ENCODE peak calls at places on chromosome 9, in five cellular contexts. One of them, this sample, is unnamed.
A peak's percentile ranks its signal among the peaks of the same experiment; 100 is the strongest.

GRCh38 chr9:97593960-97594359 is 39.2 kb downstream of the TSTD2 start:
- DNase-seq in gastrocnemius medialis: no peak
- DNase-seq in lower leg skin: no peak
- DNase-seq in Peyer's patch: no peak
- DNase-seq in uterus: no peak
- DNase-seq in this sample: no peak

GRCh38 chr9:35907732-35908483 is 1.4 kb upstream of the SPAAR start:
- DNase-seq in gastrocnemius medialis: peak; percentile 58
- DNase-seq in lower leg skin: peak; percentile 93
- DNase-seq in Peyer's patch: peak; percentile 75
- DNase-seq in uterus: peak; percentile 88
- DNase-seq in this sample: no peak

GRCh38 chr9:134477342-134477925 is 151.2 kb downstream of the RXRA start:
- DNase-seq in gastrocnemius medialis: no peak
- DNase-seq in lower leg skin: no peak
- DNase-seq in Peyer's patch: no peak
- DNase-seq in uterus: peak; percentile 18
- DNase-seq in this sample: no peak

GRCh38 chr9:90287567-90288274 is 354.9 kb downstream of the DIRAS2 start:
- DNase-seq in gastrocnemius medialis: no peak
- DNase-seq in lower leg skin: no peak
- DNase-seq in Peyer's patch: no peak
- DNase-seq in uterus: no peak
- DNase-seq in this sample: no peak

GRCh38 chr9:86126998-86127972 is 27.9 kb upstream of the GOLM1 start:
- DNase-seq in gastrocnemius medialis: peak; percentile 83
- DNase-seq in lower leg skin: peak; percentile 78
- DNase-seq in Peyer's patch: peak; percentile 85
- DNase-seq in uterus: no peak
- DNase-seq in this sample: no peak

GRCh38 chr9:122122903-122123632 is 30.0 kb upstream of the TTLL11 start:
- DNase-seq in gastrocnemius medialis: peak; percentile 30
- DNase-seq in lower leg skin: peak; percentile 95
- DNase-seq in Peyer's patch: peak; percentile 74
- DNase-seq in uterus: peak; percentile 64
- DNase-seq in this sample: no peak

GRCh38 chr9:72362680-72363139 is 2.3 kb downstream of the ZFAND5 start:
- DNase-seq in gastrocnemius medialis: peak; percentile 93
- DNase-seq in lower leg skin: peak; percentile 90
- DNase-seq in Peyer's patch: no peak
- DNase-seq in uterus: peak; percentile 71
- DNase-seq in this sample: no peak

GRCh38 chr9:116027511-116027910 is 126.1 kb upstream of the PAPPA start:
- DNase-seq in gastrocnemius medialis: no peak
- DNase-seq in lower leg skin: no peak
- DNase-seq in Peyer's patch: no peak
- DNase-seq in uterus: no peak
- DNase-seq in this sample: no peak

GRCh38 chr9:115628426-115628825 is 510.5 kb upstream of the TNC start:
- DNase-seq in gastrocnemius medialis: no peak
- DNase-seq in lower leg skin: no peak
- DNase-seq in Peyer's patch: no peak
- DNase-seq in uterus: no peak
- DNase-seq in this sample: no peak

GRCh38 chr9:11794984-11795383 is 898.2 kb upstream of the TYRP1 start:
- DNase-seq in gastrocnemius medialis: no peak
- DNase-seq in lower leg skin: no peak
- DNase-seq in Peyer's patch: no peak
- DNase-seq in uterus: no peak
- DNase-seq in this sample: no peak

GRCh38 chr9:132721661-132722060 is 51.4 kb downstream of the GTF3C4 start:
- DNase-seq in gastrocnemius medialis: no peak
- DNase-seq in lower leg skin: peak; percentile 57
- DNase-seq in Peyer's patch: no peak
- DNase-seq in uterus: no peak
- DNase-seq in this sample: no peak

GRCh38 chr9:132723809-132724208 is 53.5 kb downstream of the GTF3C4 start:
- DNase-seq in gastrocnemius medialis: no peak
- DNase-seq in lower leg skin: no peak
- DNase-seq in Peyer's patch: no peak
- DNase-seq in uterus: no peak
- DNase-seq in this sample: no peak

GRCh38 chr9:132726561-132727150 is 56.4 kb downstream of the GTF3C4 start:
- DNase-seq in gastrocnemius medialis: no peak
- DNase-seq in lower leg skin: no peak
- DNase-seq in Peyer's patch: no peak
- DNase-seq in uterus: no peak
- DNase-seq in this sample: no peak

GRCh38 chr9:132725306-132725705 is 55.0 kb downstream of the GTF3C4 start:
- DNase-seq in gastrocnemius medialis: no peak
- DNase-seq in lower leg skin: no peak
- DNase-seq in Peyer's patch: no peak
- DNase-seq in uterus: no peak
- DNase-seq in this sample: no peak

DNA sequence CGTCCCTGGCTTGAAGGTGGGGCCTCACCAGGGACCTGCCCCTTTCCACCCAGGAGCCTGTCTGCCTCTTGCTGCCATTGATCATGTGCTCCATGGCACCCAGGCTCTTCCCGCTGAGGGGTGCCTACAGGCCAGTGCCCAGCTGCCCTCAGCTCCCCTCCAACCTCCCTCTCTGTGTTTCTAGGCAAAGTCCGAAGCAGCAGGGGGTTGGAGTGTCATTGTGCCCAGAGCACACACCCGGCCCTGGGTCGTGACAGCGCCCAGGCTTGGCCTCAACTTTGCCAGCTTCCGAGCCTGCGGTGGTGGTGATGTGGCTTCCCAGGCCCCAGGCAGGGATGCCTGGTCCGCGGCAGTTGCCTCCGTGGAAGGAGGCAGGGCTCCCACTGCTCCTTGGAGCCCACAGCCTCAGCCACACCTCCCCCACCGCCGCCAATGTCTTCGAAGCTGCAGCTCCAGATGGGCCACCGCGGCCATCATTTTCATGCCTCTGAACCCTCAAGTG is 52.4 kb downstream of the GTF3C4 start:
- DNase-seq in gastrocnemius medialis: no peak
- DNase-seq in lower leg skin: peak; percentile 68
- DNase-seq in Peyer's patch: no peak
- DNase-seq in uterus: no peak
- DNase-seq in this sample: no peak
- H3K4me3 ChIP-seq in gastrocnemius medialis: no peak overlapping the region
- H3K4me3 ChIP-seq in lower leg skin: no peak overlapping the region
- H3K4me3 ChIP-seq in Peyer's patch: no peak overlapping the region
- H3K4me3 ChIP-seq in uterus: no peak overlapping the region
- H3K4me3 ChIP-seq in this sample: no peak overlapping the region

GRCh38 chr9:128903079-128903461 is 17.7 kb upstream of the PHYHD1 start:
- DNase-seq in gastrocnemius medialis: no peak
- DNase-seq in lower leg skin: no peak
- DNase-seq in Peyer's patch: no peak
- DNase-seq in uterus: no peak
- DNase-seq in this sample: no peak
- TF ChIP-seq POLR2A in gastrocnemius medialis: no peak
- TF ChIP-seq POLR2A in lower leg skin: no peak
- TF ChIP-seq POLR2A in Peyer's patch: no peak
- TF ChIP-seq POLR2A in uterus: no peak
- TF ChIP-seq POLR2A in this sample: no peak

DNA sequence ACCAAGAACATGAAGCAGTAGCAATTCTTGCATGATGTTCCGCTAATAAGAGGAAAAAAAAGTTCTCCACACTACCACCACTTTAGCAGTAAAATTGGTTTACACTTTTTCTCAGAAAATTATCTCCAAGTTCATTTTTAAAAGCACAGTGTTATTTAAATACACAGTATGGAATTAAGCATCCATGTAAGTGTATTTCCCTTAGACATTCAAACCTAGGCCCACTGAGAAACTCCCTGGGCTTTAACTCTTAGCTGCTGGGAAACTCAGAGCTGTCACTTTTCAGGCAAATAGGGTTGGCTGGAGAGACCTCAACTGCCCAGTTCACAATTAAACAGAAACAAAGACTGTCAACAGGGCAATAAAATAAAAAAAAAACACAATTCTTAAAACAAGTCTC is 2.7 kb downstream of the GNAQ start:
- DNase-seq in gastrocnemius medialis: no peak
- DNase-seq in lower leg skin: no peak
- DNase-seq in Peyer's patch: no peak
- DNase-seq in uterus: no peak
- DNase-seq in this sample: no peak
- H3K4me3 ChIP-seq in gastrocnemius medialis: peak overlapping the region; percentile 66
- H3K4me3 ChIP-seq in lower leg skin: no peak overlapping the region
- H3K4me3 ChIP-seq in Peyer's patch: no peak overlapping the region
- H3K4me3 ChIP-seq in uterus: peak overlapping the region; percentile 88
- H3K4me3 ChIP-seq in this sample: peak overlapping the region; percentile 74

DNA sequence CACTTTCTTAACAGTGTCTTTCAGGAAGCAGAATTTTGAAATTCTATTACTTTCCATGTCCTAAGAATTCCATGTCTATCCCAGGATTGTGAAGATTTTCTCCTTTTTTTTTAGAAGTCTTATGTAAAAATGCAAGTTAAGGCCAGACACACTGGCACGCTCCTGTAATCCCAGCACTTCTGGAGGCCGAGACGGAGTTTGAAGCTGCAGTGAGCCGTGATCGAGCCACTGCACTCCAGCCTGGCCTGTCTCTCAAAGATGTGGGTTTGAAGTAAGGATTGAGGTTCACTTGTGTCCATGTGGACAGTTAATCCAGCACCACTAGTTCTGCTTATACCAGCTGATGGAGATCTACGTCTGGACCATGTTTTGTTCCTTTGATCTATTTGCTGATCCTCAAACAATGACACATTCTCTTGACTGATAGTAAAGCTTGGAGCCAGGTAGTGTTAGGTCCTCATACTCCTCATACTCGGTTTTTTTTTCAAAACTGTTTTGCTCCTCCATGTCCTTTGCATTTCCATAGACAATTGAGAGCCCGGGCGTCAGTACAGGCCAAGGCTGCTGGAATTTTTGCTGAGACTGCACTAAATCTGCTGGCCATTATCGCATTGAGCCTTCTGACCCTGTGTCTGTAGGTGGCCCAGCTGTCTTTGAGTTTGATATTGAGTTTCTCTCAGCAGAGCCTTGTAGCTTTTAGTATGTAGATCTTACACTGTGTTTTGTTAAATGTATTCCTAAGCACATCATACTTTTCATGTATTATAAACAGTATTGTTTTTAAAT is 53.4 kb upstream of the CACNA1B start:
- DNase-seq in gastrocnemius medialis: no peak
- DNase-seq in lower leg skin: no peak
- DNase-seq in Peyer's patch: no peak
- DNase-seq in uterus: no peak
- DNase-seq in this sample: no peak
- TF ChIP-seq POLR2A in gastrocnemius medialis: no peak
- TF ChIP-seq POLR2A in lower leg skin: no peak
- TF ChIP-seq POLR2A in Peyer's patch: no peak
- TF ChIP-seq POLR2A in uterus: no peak
- TF ChIP-seq POLR2A in this sample: no peak

DNA sequence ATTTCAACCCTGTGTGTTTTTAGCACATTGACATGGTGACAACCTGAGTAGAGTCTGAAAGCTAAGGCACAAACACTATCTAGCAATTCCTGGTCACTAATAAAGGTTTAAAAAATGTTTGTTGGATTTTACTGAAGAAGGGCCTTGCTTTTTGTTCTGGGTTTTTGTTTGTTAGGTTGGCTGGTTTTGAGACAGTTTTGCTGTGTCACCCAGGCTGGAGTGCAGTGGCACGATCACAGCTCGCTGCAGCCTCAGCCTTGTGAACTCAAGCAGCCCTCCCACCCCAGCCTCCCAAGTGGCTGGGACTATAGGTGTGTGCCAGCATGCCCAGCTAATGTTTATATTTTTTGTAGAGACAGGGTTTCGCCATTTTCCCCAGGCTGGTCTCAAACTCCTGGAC is 39.0 kb downstream of the PRKACG start:
- DNase-seq in gastrocnemius medialis: no peak
- DNase-seq in lower leg skin: no peak
- DNase-seq in Peyer's patch: no peak
- DNase-seq in uterus: no peak
- DNase-seq in this sample: no peak
- H3K4me3 ChIP-seq in gastrocnemius medialis: peak overlapping the region; percentile 21
- H3K4me3 ChIP-seq in lower leg skin: no peak overlapping the region
- H3K4me3 ChIP-seq in Peyer's patch: no peak overlapping the region
- H3K4me3 ChIP-seq in uterus: no peak overlapping the region
- H3K4me3 ChIP-seq in this sample: peak overlapping the region; percentile 8

DNA sequence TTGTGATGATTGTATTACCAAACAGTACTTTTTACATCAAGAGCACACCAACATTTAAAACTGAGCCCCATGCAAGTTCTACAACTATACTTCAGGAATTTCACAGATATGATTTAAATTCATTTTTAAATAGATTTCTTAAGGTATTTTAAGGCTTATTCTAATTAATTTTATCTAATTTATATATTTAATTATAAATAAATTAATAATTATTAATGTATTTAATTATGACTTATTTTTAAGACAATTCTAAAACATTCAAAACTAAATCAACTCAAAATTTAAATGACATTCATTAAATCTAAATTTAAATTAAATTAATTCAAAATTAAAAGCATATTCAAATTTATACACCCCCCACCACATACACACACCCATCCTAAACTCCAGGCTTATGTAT is 299.2 kb downstream of the NFIB start:
- DNase-seq in gastrocnemius medialis: no peak
- DNase-seq in lower leg skin: no peak
- DNase-seq in Peyer's patch: no peak
- DNase-seq in uterus: no peak
- DNase-seq in this sample: no peak
- TF ChIP-seq POLR2A in gastrocnemius medialis: no peak
- TF ChIP-seq POLR2A in lower leg skin: no peak
- TF ChIP-seq POLR2A in Peyer's patch: no peak
- TF ChIP-seq POLR2A in uterus: no peak
- TF ChIP-seq POLR2A in this sample: no peak

GRCh38 chr9:127793093-127793708 is 7.4 kb downstream of the CDK9 start:
- DNase-seq in gastrocnemius medialis: no peak
- DNase-seq in lower leg skin: no peak
- DNase-seq in Peyer's patch: peak; percentile 43
- DNase-seq in uterus: no peak
- DNase-seq in this sample: no peak
- H3K4me3 ChIP-seq in gastrocnemius medialis: no peak overlapping the region
- H3K4me3 ChIP-seq in lower leg skin: no peak overlapping the region
- H3K4me3 ChIP-seq in Peyer's patch: no peak overlapping the region
- H3K4me3 ChIP-seq in uterus: no peak overlapping the region
- H3K4me3 ChIP-seq in this sample: no peak overlapping the region

DNA sequence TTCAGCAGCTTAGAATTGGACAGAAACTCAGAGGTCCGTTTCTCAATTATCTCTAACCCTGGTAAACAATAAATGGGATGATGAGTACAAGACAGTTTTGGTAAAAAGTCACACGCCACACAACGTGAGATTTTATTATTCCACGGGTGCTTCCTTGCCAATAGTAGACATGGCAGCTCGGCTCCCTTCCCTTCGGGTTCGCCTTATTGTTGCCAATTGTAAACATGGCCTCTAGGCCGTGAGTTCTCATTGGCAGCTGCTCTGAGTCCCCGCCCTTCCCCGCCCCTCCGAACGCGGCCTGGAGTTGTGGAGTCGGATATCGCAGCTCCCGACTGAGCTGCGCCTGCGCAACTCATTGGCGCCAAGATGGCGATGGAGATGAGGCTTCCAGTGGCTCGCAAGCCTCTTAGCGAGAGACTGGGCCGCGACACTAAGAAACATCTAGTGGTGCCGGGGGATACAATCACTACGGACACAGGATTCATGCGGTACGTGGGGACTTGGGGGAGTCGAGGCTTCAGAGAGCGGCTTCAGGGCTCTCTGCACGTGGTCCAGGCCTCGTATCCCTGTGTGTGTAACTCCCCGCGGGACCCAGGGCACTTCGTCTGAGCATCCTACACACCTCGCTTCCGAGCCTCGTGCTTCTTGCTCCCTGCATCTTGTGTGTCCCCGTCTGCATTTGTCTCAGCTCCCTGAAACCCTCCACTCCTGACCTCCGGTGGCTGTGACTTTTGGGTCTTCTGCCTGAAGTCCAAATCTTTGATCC is at the start of gene EXOSC2:
- DNase-seq in gastrocnemius medialis: peak; percentile 98
- DNase-seq in lower leg skin: peak; percentile 100
- DNase-seq in Peyer's patch: peak; percentile 98
- DNase-seq in uterus: peak; percentile 99
- DNase-seq in this sample: peak; percentile 99
- TF ChIP-seq POLR2A in gastrocnemius medialis: peak; percentile 33
- TF ChIP-seq POLR2A in lower leg skin: no peak
- TF ChIP-seq POLR2A in Peyer's patch: peak; percentile 63
- TF ChIP-seq POLR2A in uterus: peak; percentile 80
- TF ChIP-seq POLR2A in this sample: no peak

This sample was measured in suprapubic skin.